ENCODE peak calls at places on chromosomes 2 and 18, in eight cellular contexts. J is stomach; C is RPMI7951; S is AG04449; H is GM10248; B is Calu3; P is small intestine; I is naive thymus-derived CD4-positive, alpha-beta T cell. K is an unnamed sample.

GRCh38 chr2:12824771-12825363 is 108.1 kb downstream of the TRIB2 start:
- DNase-seq in S (no peak), I (no peak), J (no peak), P (no peak), C (no peak), B (no peak), H (no peak), K (no peak)

GRCh38 chr2:172496096-172496709 is 59.7 kb upstream of the PDK1 start:
- DNase-seq in H (no peak), C (no peak), I (peak), B (no peak), P (no peak), S (no peak), J (no peak), K (no peak)

GRCh38 chr18:37276111-37276510 is 289.5 kb downstream of the CELF4 start:
- DNase-seq in B (no peak), S (no peak), I (no peak), C (no peak), P (no peak), J (no peak), H (no peak), K (no peak)

GRCh38 chr2:235521844-235522243 is 28.0 kb downstream of the AGAP1 start:
- DNase-seq in I (no peak), J (no peak), S (no peak), P (no peak), B (no peak), C (peak), H (no peak), K (no peak)

GRCh38 chr2:239315308-239315707 is 85.5 kb downstream of the HDAC4 start:
- DNase-seq in S (no peak), H (no peak), C (no peak), B (no peak), P (no peak), J (peak), I (no peak), K (no peak)

GRCh38 chr18:64294967-64295366 is 146.1 kb upstream of the LINC00305 start:
- DNase-seq in I (no peak), J (no peak), C (no peak), H (no peak), B (no peak), S (no peak), P (no peak), K (no peak)

GRCh38 chr2:11709293-11709692 is 37.1 kb upstream of the LPIN1 start:
- DNase-seq in B (no peak), I (no peak), J (no peak), P (no peak), C (no peak), H (no peak), S (no peak), K (no peak)

GRCh38 chr2:226660524-226660923 is 139.1 kb downstream of the IRS1 start:
- DNase-seq in H (no peak), P (no peak), C (peak), B (no peak), J (peak), S (peak), I (no peak), K (peak)

GRCh38 chr18:33578371-33579146 is 540 bp downstream of the ASXL3 start:
- DNase-seq in B (peak), J (peak), H (peak), I (no peak), S (no peak), P (no peak), C (no peak), K (peak)

GRCh38 chr2:60517441-60517840 is 36.0 kb downstream of the BCL11A start:
- DNase-seq in H (no peak), C (no peak), J (no peak), I (no peak), P (no peak), S (no peak), B (no peak), K (no peak)

GRCh38 chr2:136919682-136920081 is 154.3 kb downstream of the THSD7B start:
- DNase-seq in S (no peak), J (no peak), I (no peak), B (no peak), P (no peak), H (no peak), C (no peak), K (no peak)

GRCh38 chr2:200408428-200409311 is 101.2 kb downstream of the KCTD18 start:
- DNase-seq in P (peak), C (peak), H (peak), S (peak), I (no peak), B (peak), J (peak), K (peak)

GRCh38 chr2:189287982-189288494 is 108.5 kb upstream of the COL5A2 start:
- DNase-seq in I (peak), P (peak), C (peak), S (peak), H (peak), B (peak), J (no peak), K (peak)

GRCh38 chr2:74619651-74620297 is 28.4 kb downstream of the M1AP start:
- DNase-seq in C (no peak), S (no peak), J (no peak), H (no peak), B (no peak), I (no peak), P (no peak), K (no peak)

GRCh38 chr2:217789736-217790181 is 213.0 kb downstream of the TNS1 start:
- DNase-seq in J (peak), H (peak), P (no peak), S (no peak), I (no peak), B (no peak), C (no peak), K (no peak)

GRCh38 chr2:143581134-143581533 is 451.9 kb downstream of the ARHGAP15 start:
- DNase-seq in C (peak), J (no peak), B (no peak), H (no peak), S (no peak), I (no peak), P (no peak), K (no peak)

GRCh38 chr2:1884933-1885580 is 140.7 kb upstream of the PXDN start:
- DNase-seq in J (no peak), S (no peak), P (no peak), I (no peak), H (no peak), B (no peak), C (peak), K (no peak)

GRCh38 chr2:237673130-237673921 is 45.9 kb downstream of the LRRFIP1 start:
- DNase-seq in H (peak), J (peak), P (peak), S (no peak), B (peak), C (peak), I (peak), K (peak)

GRCh38 chr2:147040585-147041494 is 804.0 kb upstream of the ACVR2A start:
- DNase-seq in H (no peak), P (peak), B (no peak), I (no peak), J (no peak), C (no peak), S (no peak), K (no peak)

GRCh38 chr2:233259745-233260144 is 8.3 kb downstream of the ATG16L1 start:
- DNase-seq in S (no peak), I (no peak), P (no peak), C (peak), J (no peak), H (no peak), B (no peak), K (no peak)

GRCh38 chr18:44840053-44840826 is 159.6 kb downstream of the SETBP1 start:
- DNase-seq in J (no peak), C (peak), B (no peak), I (no peak), P (no peak), S (no peak), H (no peak), K (no peak)

GRCh38 chr2:66585616-66586015 is 150.7 kb downstream of the MEIS1 start:
- DNase-seq in P (no peak), S (no peak), I (no peak), B (no peak), C (no peak), J (no peak), H (no peak), K (no peak)

GRCh38 chr2:68839260-68839833 is 31.9 kb downstream of the BMP10 start:
- DNase-seq in J (no peak), S (no peak), I (no peak), P (no peak), C (peak), B (peak), H (peak), K (no peak)

GRCh38 chr2:110853516-110853915 is 121.1 kb downstream of the ACOXL start:
- DNase-seq in S (no peak), J (peak), B (peak), P (peak), H (peak), I (peak), C (peak), K (peak)

GRCh38 chr18:32920796-32921787 is 148.3 kb upstream of the KLHL14 start:
- DNase-seq in B (peak), C (peak), S (peak), P (no peak), I (no peak), H (no peak), J (no peak), K (peak)

GRCh38 chr18:58194028-58194427 is 150.0 kb downstream of the NEDD4L start:
- DNase-seq in C (no peak), H (no peak), I (no peak), P (peak), S (no peak), B (no peak), J (peak), K (peak)

GRCh38 chr2:69177785-69178636 is 165.0 kb downstream of the ANTXR1 start:
- DNase-seq in B (peak), H (no peak), P (peak), S (no peak), J (peak), C (peak), I (no peak), K (peak)

GRCh38 chr2:86695053-86695691 is 24.9 kb upstream of the RMND5A start:
- DNase-seq in S (no peak), C (peak), P (peak), J (peak), H (no peak), B (peak), I (no peak), K (peak)

GRCh38 chr2:16861154-16861929 is 195.7 kb upstream of the CYRIA start:
- DNase-seq in J (no peak), B (no peak), S (no peak), P (no peak), H (no peak), C (peak), I (no peak), K (no peak)

GRCh38 chr2:99597616-99598015 is 107.8 kb upstream of the REV1 start:
- DNase-seq in P (no peak), H (no peak), I (no peak), S (no peak), B (no peak), J (no peak), C (peak), K (no peak)

GRCh38 chr2:233531880-233532458 is 34.6 kb downstream of the USP40 start:
- DNase-seq in H (no peak), B (no peak), P (no peak), I (no peak), J (no peak), S (no peak), C (no peak), K (no peak)

GRCh38 chr2:100783986-100784385 is 36.0 kb upstream of the NPAS2 start:
- DNase-seq in H (no peak), J (no peak), I (no peak), B (peak), C (no peak), P (no peak), S (no peak), K (no peak)

GRCh38 chr18:50201476-50201875 is 6.5 kb upstream of the MYO5B start:
- DNase-seq in J (no peak), H (no peak), B (no peak), C (no peak), S (no peak), I (no peak), P (no peak), K (no peak)

GRCh38 chr2:66080136-66080535 is 354.8 kb upstream of the MEIS1 start:
- DNase-seq in J (no peak), B (no peak), I (no peak), P (no peak), C (no peak), H (no peak), S (no peak), K (no peak)

GRCh38 chr2:190678444-190679162 is 29.7 kb downstream of the NAB1 start:
- DNase-seq in S (no peak), J (no peak), B (no peak), C (no peak), I (peak), H (peak), P (no peak), K (no peak)

GRCh38 chr2:132943829-132944228 is 273.8 kb upstream of the LYPD1 start:
- DNase-seq in S (no peak), C (no peak), J (no peak), P (no peak), B (no peak), H (no peak), I (no peak), K (no peak)

GRCh38 chr2:29075894-29076700 is 1.8 kb upstream of the PCARE start:
- DNase-seq in P (no peak), C (peak), I (no peak), S (no peak), B (no peak), H (no peak), J (no peak), K (no peak)

GRCh38 chr2:200090683-200091082 is 135.3 kb downstream of the MAIP1 start:
- DNase-seq in S (no peak), H (no peak), P (no peak), B (no peak), C (no peak), I (no peak), J (no peak), K (no peak)

GRCh38 chr2:45582522-45582921 is 28.5 kb downstream of the SRBD1 start:
- DNase-seq in J (no peak), H (no peak), P (no peak), B (no peak), I (no peak), C (no peak), S (no peak), K (no peak)